ENCODE peak calls at places on chromosomes 4 and X, in five cellular contexts. M is HT1080, F is progenitor cell of endocrine pancreas, I is mammary epithelial cell, X is activated B cell treated with CpG ODN at 0.5 μM for 24 hours. Z is an unnamed sample.

GRCh38 chr4:39706334-39706733 is 8.4 kb downstream of the UBE2K start:
- DNase-seq in X (no peak), I (peak; percentile 65), M (peak; percentile 82), F (no peak), Z (no peak)

GRCh38 chr4:98657531-98658286 is 702 bp downstream of the TSPAN5 start:
- DNase-seq in I (peak; percentile 81), M (peak; percentile 88), X (no peak), F (no peak), Z (no peak)

GRCh38 chr4:47413515-47413914 is 50.0 kb downstream of the COMMD8 start:
- DNase-seq in F (no peak), I (no peak), X (no peak), M (no peak), Z (no peak)

GRCh38 chrX:103839404-103839803 is 7.3 kb upstream of the RAB9B start:
- DNase-seq in I (peak; percentile 65), X (no peak), F (no peak), M (peak; percentile 54), Z (no peak)

GRCh38 chr4:7331682-7332000 is 103.1 kb downstream of the PSAPL1 start:
- DNase-seq in X (no peak), M (no peak), I (no peak), F (no peak), Z (no peak)

GRCh38 chr4:26248647-26249046 is 72.2 kb upstream of the RBPJ start:
- DNase-seq in X (no peak), I (no peak), F (no peak), M (no peak), Z (no peak)

GRCh38 chr4:44538534-44538933 is 89.9 kb upstream of the KCTD8 start:
- DNase-seq in M (no peak), X (no peak), F (no peak), I (no peak), Z (no peak)

GRCh38 chr4:60562353-60562752 is 637.8 kb upstream of the ADGRL3 start:
- DNase-seq in M (no peak), I (no peak), F (no peak), X (no peak), Z (no peak)

GRCh38 chr4:166895771-166896170 is 338.5 kb downstream of the SPOCK3 start:
- DNase-seq in I (no peak), M (peak; percentile 50), X (no peak), F (no peak), Z (no peak)

GRCh38 chr4:38860788-38861424 is 4.3 kb upstream of the TLR6 start:
- DNase-seq in M (no peak), X (no peak), I (peak; percentile 47), F (peak; percentile 12), Z (peak; percentile 33)

GRCh38 chr4:85860066-85860465 is 385.1 kb downstream of the ARHGAP24 start:
- DNase-seq in M (peak; percentile 50), F (no peak), I (no peak), X (no peak), Z (no peak)

GRCh38 chrX:38881727-38882126 is 80.5 kb downstream of the MID1IP1 start:
- DNase-seq in M (no peak), F (no peak), I (no peak), X (no peak), Z (no peak)

GRCh38 chr4:174847801-174848427 is 18.9 kb upstream of the GLRA3 start:
- DNase-seq in M (no peak), X (no peak), F (no peak), I (no peak), Z (no peak)

GRCh38 chr4:71050809-71051208 is 57.4 kb downstream of the DCK start:
- DNase-seq in I (no peak), F (no peak), M (no peak), X (no peak), Z (no peak)

GRCh38 chr4:132572210-132572609 is 576.9 kb upstream of the PCDH10 start:
- DNase-seq in I (no peak), X (no peak), M (peak; percentile 43), F (no peak), Z (no peak)

GRCh38 chr4:14336656-14337055 is 665.6 kb upstream of the CPEB2 start:
- DNase-seq in X (no peak), M (peak; percentile 75), I (peak; percentile 53), F (no peak), Z (no peak)

GRCh38 chr4:60648774-60649173 is 551.4 kb upstream of the ADGRL3 start:
- DNase-seq in X (no peak), I (peak; percentile 71), M (no peak), F (no peak), Z (no peak)

GRCh38 chrX:30702736-30703135 is 49.5 kb downstream of the GK start:
- DNase-seq in I (no peak), F (no peak), X (no peak), M (peak; percentile 21), Z (no peak)

GRCh38 chr4:147981305-147981704 is 249.4 kb downstream of the ARHGAP10 start:
- DNase-seq in X (no peak), F (no peak), I (peak; percentile 40), M (no peak), Z (no peak)

GRCh38 chrX:7132335-7133035 is 15.0 kb upstream of the STS start:
- DNase-seq in F (peak; percentile 17), M (peak; percentile 68), I (peak; percentile 92), X (no peak), Z (no peak)

GRCh38 chr4:20532871-20533870 is 167.1 kb upstream of the PACRGL start:
- DNase-seq in I (peak; percentile 1), F (no peak), M (peak; percentile 89), X (no peak), Z (no peak)

GRCh38 chr4:73674451-73674919 is 54.2 kb upstream of the RASSF6 start:
- DNase-seq in I (peak; percentile 93), X (no peak), F (no peak), M (no peak), Z (no peak)

GRCh38 chrX:40158036-40158706 is 60.4 kb upstream of the BCOR start:
- DNase-seq in X (no peak), F (no peak), M (no peak), I (no peak), Z (no peak)

GRCh38 chrX:72475338-72475737 is 97.3 kb downstream of the HDAC8 start:
- DNase-seq in F (no peak), M (no peak), X (no peak), I (peak; percentile 11), Z (no peak)

GRCh38 chrX:51376672-51377071 is 44.0 kb downstream of the NUDT10 start:
- DNase-seq in X (no peak), F (no peak), M (no peak), I (no peak), Z (no peak)

GRCh38 chr4:101667348-101667747 is 123.2 kb upstream of the BANK1 start:
- DNase-seq in I (no peak), M (peak; percentile 9), F (no peak), X (no peak), Z (no peak)

GRCh38 chrX:35289952-35290351 is 347.4 kb downstream of the FAM47B start:
- DNase-seq in X (no peak), I (no peak), F (no peak), M (no peak), Z (no peak)

GRCh38 chr4:10091531-10092181 is 24.9 kb downstream of the WDR1 start:
- DNase-seq in I (no peak), M (no peak), F (no peak), X (no peak), Z (no peak)

GRCh38 chr4:168694669-168695068 is 197.8 kb downstream of the PALLD start:
- DNase-seq in F (no peak), I (no peak), X (no peak), M (no peak), Z (no peak)

GRCh38 chrX:71106427-71106826 is at the start of gene CXorf65:
- DNase-seq in M (no peak), F (no peak), X (no peak), I (no peak), Z (no peak)

GRCh38 chr4:38857354-38858096 is 908 bp upstream of the TLR6 start:
- DNase-seq in I (peak; percentile 92), F (no peak), X (peak; percentile 42), M (peak; percentile 94), Z (no peak)

GRCh38 chrX:140580478-140580877 is 75.6 kb upstream of the SOX3 start:
- DNase-seq in M (no peak), F (no peak), I (no peak), X (no peak), Z (no peak)

GRCh38 chr4:150379454-150379853 is 202.5 kb upstream of the MAB21L2 start:
- DNase-seq in M (peak; percentile 88), F (no peak), X (no peak), I (peak; percentile 24), Z (no peak)

GRCh38 chr4:142121951-142122350 is 485.6 kb downstream of the IL15 start:
- DNase-seq in F (no peak), I (no peak), X (no peak), M (no peak), Z (no peak)